ENCODE peak calls at places on chromosomes 7 and 10, in seven cellular contexts. X is HCT116, K is K562, Y is H1, G is SK-N-SH, L is HepG2, C is GM12878. W is an unnamed sample.

GRCh38 chr10:124724279-124725027 is 19.7 kb downstream of the FAM53B start:
- DNase-seq in X (no peak), K (no peak), Y (no peak), G (no peak), L (peak; percentile 72), C (no peak), W (no peak)

GRCh38 chr7:4739528-4739992 is 35.9 kb upstream of the AP5Z1 start:
- DNase-seq in X (no peak), K (peak; percentile 74), Y (no peak), G (peak; percentile 77), L (peak; percentile 84), C (no peak), W (no peak)

GRCh38 chr7:13179011-13179574 is 491.7 kb downstream of the ARL4A start:
- DNase-seq in X (no peak), K (peak; percentile 48), Y (no peak), G (peak; percentile 4), L (peak; percentile 30), C (no peak), W (no peak)

GRCh38 chr10:51162002-51162401 is 87.7 kb downstream of the PRKG1 start:
- DNase-seq in X (no peak), K (no peak), Y (no peak), G (peak; percentile 20), L (no peak), C (no peak), W (no peak)

GRCh38 chr10:77490915-77491314 is 146.7 kb downstream of the KCNMA1 start:
- DNase-seq in X (no peak), K (no peak), Y (no peak), G (no peak), L (no peak), C (no peak), W (no peak)

GRCh38 chr7:93115796-93116195 is 2.0 kb downstream of the SAMD9 start:
- DNase-seq in X (peak; percentile 32), K (peak; percentile 7), Y (no peak), G (no peak), L (no peak), C (no peak), W (no peak)

GRCh38 chr7:158572000-158572828 is 15.4 kb downstream of the PTPRN2 start:
- DNase-seq in X (no peak), K (peak; percentile 36), Y (no peak), G (peak; percentile 84), L (peak; percentile 27), C (no peak), W (peak; percentile 53)

GRCh38 chr7:94698275-94698674 is 42.3 kb upstream of the SGCE start:
- DNase-seq in X (peak; percentile 13), K (no peak), Y (no peak), G (no peak), L (peak; percentile 81), C (no peak), W (peak; percentile 4)

GRCh38 chr10:125788156-125789034 is 12.8 kb upstream of the MMP21 start:
- DNase-seq in X (no peak), K (no peak), Y (no peak), G (no peak), L (no peak), C (no peak), W (no peak)

GRCh38 chr10:24884316-24884715 is 68.1 kb downstream of the PRTFDC1 start:
- DNase-seq in X (no peak), K (no peak), Y (no peak), G (no peak), L (no peak), C (no peak), W (no peak)

GRCh38 chr10:126448091-126448490 is 59.8 kb upstream of the ADAM12 start:
- DNase-seq in X (no peak), K (no peak), Y (no peak), G (no peak), L (no peak), C (no peak), W (no peak)

GRCh38 chr10:60303778-60304177 is 85.9 kb downstream of the ANK3 start:
- DNase-seq in X (no peak), K (no peak), Y (no peak), G (no peak), L (no peak), C (no peak), W (no peak)

GRCh38 chr7:116977172-116977571 is 23.9 kb downstream of the ST7 start:
- DNase-seq in X (no peak), K (no peak), Y (no peak), G (no peak), L (no peak), C (no peak), W (no peak)

GRCh38 chr10:24465899-24466615 is 257.1 kb downstream of the KIAA1217 start:
- DNase-seq in X (peak; percentile 77), K (peak; percentile 8), Y (no peak), G (no peak), L (peak; percentile 92), C (peak; percentile 45), W (peak; percentile 78)

GRCh38 chr7:141262101-141262819 is 188.4 kb downstream of the TMEM178B start:
- DNase-seq in X (no peak), K (peak; percentile 13), Y (no peak), G (peak; percentile 26), L (no peak), C (no peak), W (no peak)

GRCh38 chr10:63143984-63144383 is 10.9 kb downstream of the NRBF2 start:
- DNase-seq in X (no peak), K (no peak), Y (no peak), G (no peak), L (no peak), C (no peak), W (no peak)

GRCh38 chr7:142798451-142799438 is 28.0 kb downstream of the PRSS2 start:
- DNase-seq in X (no peak), K (no peak), Y (peak; percentile 28), G (no peak), L (no peak), C (no peak), W (no peak)

GRCh38 chr7:55552320-55553086 is 19.8 kb downstream of the VOPP1 start:
- DNase-seq in X (no peak), K (peak; percentile 22), Y (no peak), G (no peak), L (no peak), C (no peak), W (peak; percentile 91)

GRCh38 chr7:135121868-135122267 is 26.0 kb upstream of the TMEM140 start:
- DNase-seq in X (no peak), K (peak; percentile 6), Y (no peak), G (no peak), L (no peak), C (no peak), W (no peak)

GRCh38 chr7:67100956-67101361 is 104.3 kb downstream of the TYW1 start:
- DNase-seq in X (no peak), K (peak; percentile 85), Y (no peak), G (no peak), L (no peak), C (no peak), W (no peak)
- TF ChIP-seq JUND in X (no peak), K (no peak), Y (no peak), G (no peak), L (no peak), C (no peak), W (no peak)

GRCh38 chr7:107233174-107233573 is 64.4 kb downstream of the HBP1 start:
- DNase-seq in X (no peak), K (no peak), Y (no peak), G (no peak), L (no peak), C (peak; percentile 13), W (peak; percentile 3)
- TF ChIP-seq JUND in X (no peak), K (no peak), Y (no peak), G (no peak), L (no peak), C (no peak), W (no peak)

GRCh38 chr10:15801641-15802040 is 58.7 kb downstream of the MINDY3 start:
- DNase-seq in X (no peak), K (no peak), Y (no peak), G (no peak), L (no peak), C (no peak), W (no peak)

GRCh38 chr10:15804109-15804508 is 56.2 kb downstream of the MINDY3 start:
- DNase-seq in X (no peak), K (no peak), Y (no peak), G (no peak), L (no peak), C (no peak), W (no peak)

GRCh38 chr10:15808204-15808797 is 52.0 kb downstream of the MINDY3 start:
- DNase-seq in X (no peak), K (peak; percentile 37), Y (no peak), G (no peak), L (no peak), C (no peak), W (no peak)

GRCh38 chr10:15802375-15802949 is 57.8 kb downstream of the MINDY3 start:
- DNase-seq in X (no peak), K (peak; percentile 89), Y (no peak), G (no peak), L (no peak), C (no peak), W (no peak)

GRCh38 chr10:15805395-15806058 is 54.8 kb downstream of the MINDY3 start:
- DNase-seq in X (no peak), K (peak; percentile 62), Y (no peak), G (no peak), L (no peak), C (no peak), W (no peak)
- TF ChIP-seq JUND in X (no peak), K (no peak), Y (no peak), G (no peak), L (no peak), C (no peak), W (no peak)

GRCh38 chr7:19851504-19851903 is 78.1 kb upstream of the TMEM196 start:
- DNase-seq in X (no peak), K (no peak), Y (no peak), G (no peak), L (no peak), C (no peak), W (peak; percentile 27)
- TF ChIP-seq JUND in X (no peak), K (no peak), Y (no peak), G (no peak), L (no peak), C (no peak), W (no peak)

GRCh38 chr7:45082831-45083331 is 5.9 kb downstream of the NACAD start:
- DNase-seq in X (no peak), K (no peak), Y (no peak), G (peak; percentile 24), L (no peak), C (no peak), W (peak; percentile 21)
- TF ChIP-seq JUND in X (no peak), K (no peak), Y (no peak), G (no peak), L (no peak), C (no peak), W (no peak)

DNA sequence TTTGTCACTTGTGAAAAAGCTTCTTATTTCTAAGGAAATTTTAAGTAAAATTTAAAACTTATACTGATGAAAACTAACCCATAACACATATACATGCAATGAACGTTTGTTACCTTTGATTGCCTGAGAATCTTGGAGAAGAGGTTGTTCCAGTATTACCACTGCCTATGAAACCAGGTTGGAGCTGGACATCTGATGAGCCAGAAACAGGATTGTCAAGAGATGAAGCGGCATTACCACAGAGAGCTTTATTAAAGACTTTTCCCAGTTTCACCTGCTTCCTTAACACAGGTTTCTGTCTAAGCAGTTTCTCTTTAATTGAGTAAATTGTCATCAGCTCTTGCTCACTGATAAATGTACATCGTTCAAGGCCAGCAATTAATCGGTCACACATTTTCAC is 9.0 kb upstream of the KIF20B start:
- DNase-seq in X (no peak), K (no peak), Y (no peak), G (no peak), L (no peak), C (no peak), W (no peak)
- TF ChIP-seq JUND in X (no peak), K (no peak), Y (no peak), G (no peak), L (no peak), C (no peak), W (no peak)

W was measured in T47D.